ENCODE peak calls at places on chromosomes 16 and 17, in nine cellular contexts. C is Daoy; T is GM12865; X is COR-L47; A is LoVo; R is neural progenitor cell; I is activated naive CD4-positive, alpha-beta T cell treated with Interleukin-2 at 50 U/mL for 16 hours; P is fibroblast of the aortic adventitia; W is ACHN. O is an unnamed sample.

GRCh38 chr16:66190411-66190810 is 176.1 kb upstream of the CDH5 start:
- DNase-seq in C (no peak), X (no peak), P (no peak), T (no peak), A (no peak), I (no peak), R (no peak), W (no peak), O (no peak)

GRCh38 chr17:45440161-45440859 is 7.6 kb upstream of the ARHGAP27 start:
- DNase-seq in W (no peak), C (no peak), T (peak; percentile 32), I (no peak), X (peak; percentile 84), R (no peak), P (peak; percentile 25), A (peak; percentile 19), O (no peak)

GRCh38 chr17:2962236-2962635 is 101.2 kb downstream of the OR1D5 start:
- DNase-seq in T (no peak), P (no peak), C (no peak), A (no peak), R (no peak), I (no peak), X (no peak), W (no peak), O (no peak)

GRCh38 chr16:75733305-75734141 is 7.2 kb upstream of the CPHXL start:
- DNase-seq in A (no peak), W (no peak), P (peak; percentile 97), C (peak; percentile 78), R (peak; percentile 64), I (no peak), X (peak; percentile 21), T (no peak), O (no peak)

GRCh38 chr16:27305342-27305741 is 8.4 kb upstream of the IL4R start:
- DNase-seq in X (no peak), W (no peak), P (peak; percentile 82), R (no peak), I (no peak), T (no peak), A (no peak), C (no peak), O (no peak)

GRCh38 chr16:89357055-89357454 is 133.3 kb downstream of the ANKRD11 start:
- DNase-seq in R (no peak), X (no peak), A (no peak), P (no peak), W (no peak), C (no peak), I (peak; percentile 73), T (no peak), O (no peak)

GRCh38 chr16:533391-534088 is 6.0 kb downstream of the CAPN15 start:
- DNase-seq in C (no peak), W (no peak), A (peak; percentile 30), X (no peak), I (no peak), P (no peak), R (peak; percentile 65), T (no peak), O (no peak)

GRCh38 chr16:11706180-11706742 is 36.4 kb downstream of the TXNDC11 start:
- DNase-seq in X (no peak), T (peak; percentile 29), W (no peak), C (no peak), I (no peak), A (no peak), P (peak; percentile 17), R (no peak), O (no peak)

GRCh38 chr17:47895254-47895855 is 681 bp upstream of the SP2 start:
- DNase-seq in P (peak; percentile 49), C (no peak), T (peak; percentile 37), A (peak; percentile 37), I (no peak), W (peak; percentile 47), R (no peak), X (no peak), O (no peak)

GRCh38 chr17:50426814-50427787 is 1.1 kb downstream of the ACSF2 start:
- DNase-seq in A (peak; percentile 27), I (peak; percentile 27), W (peak; percentile 60), P (peak; percentile 34), R (peak; percentile 35), T (peak; percentile 55), C (no peak), X (no peak), O (no peak)

GRCh38 chr16:80974649-80975376 is 31.9 kb downstream of the CMC2 start:
- DNase-seq in I (no peak), R (peak; percentile 18), P (peak; percentile 9), X (no peak), A (no peak), T (no peak), W (no peak), C (no peak), O (no peak)

GRCh38 chr16:66484453-66485213 is 57.5 kb downstream of the BEAN1 start:
- DNase-seq in W (no peak), X (no peak), T (peak; percentile 33), I (no peak), P (no peak), R (no peak), C (no peak), A (no peak), O (no peak)

GRCh38 chr17:41967141-41967920 is 736 bp downstream of the CNP start:
- DNase-seq in R (no peak), I (peak; percentile 52), P (peak; percentile 15), X (no peak), W (peak; percentile 32), T (peak; percentile 47), C (peak; percentile 32), A (no peak), O (peak; percentile 27)

GRCh38 chr16:88905563-88905962 is 39.1 kb upstream of the PABPN1L start:
- DNase-seq in X (no peak), W (no peak), R (peak; percentile 79), C (peak; percentile 44), I (no peak), T (peak; percentile 63), P (no peak), A (no peak), O (no peak)

GRCh38 chr17:4771519-4772234 is at the start of gene TM4SF5:
- DNase-seq in C (peak; percentile 62), T (no peak), A (peak; percentile 75), I (no peak), R (no peak), W (no peak), X (peak; percentile 63), P (no peak), O (peak; percentile 48)

GRCh38 chr17:42521036-42521435 is 15.0 kb upstream of the NAGLU start:
- DNase-seq in C (peak; percentile 35), W (no peak), P (no peak), R (no peak), X (no peak), I (peak; percentile 11), A (no peak), T (no peak), O (no peak)

GRCh38 chr16:27379919-27380318 is 22.1 kb upstream of the IL21R start:
- DNase-seq in I (no peak), R (no peak), T (no peak), P (no peak), A (no peak), W (no peak), C (no peak), X (no peak), O (no peak)

GRCh38 chr16:31131841-31132271 is 3.7 kb downstream of the PRSS8 start:
- DNase-seq in X (no peak), C (no peak), W (peak; percentile 60), T (no peak), R (no peak), I (no peak), A (no peak), P (no peak), O (no peak)

GRCh38 chr17:40514013-40514875 is 12.8 kb upstream of the TNS4 start:
- DNase-seq in A (no peak), R (no peak), P (no peak), W (no peak), X (no peak), I (no peak), T (no peak), C (no peak), O (no peak)

GRCh38 chr16:89322381-89323119 is 105.0 kb downstream of the ZNF778 start:
- DNase-seq in A (no peak), P (peak; percentile 76), T (no peak), X (no peak), R (peak; percentile 61), I (no peak), C (peak; percentile 80), W (peak; percentile 48), O (peak; percentile 63)

O was measured in NCI-H1092 treated with DMSO at 0.1 percent for 48 hours.